ENCODE peak calls at places on chromosomes 4 and X, in six cellular contexts. Z is uterus, K is adrenal gland, E is H1, I is NB4, V is heart left ventricle. G is an unnamed sample.

GRCh38 chr4:60173718-60174117 is 1026.4 kb upstream of the ADGRL3 start:
- DNase-seq in Z (no peak), K (no peak), E (no peak), I (no peak), V (no peak), G (no peak)

GRCh38 chr4:116118216-116118615 is 967.2 kb downstream of the TRAM1L1 start:
- DNase-seq in Z (no peak), K (no peak), E (no peak), I (no peak), V (no peak), G (no peak)

GRCh38 chr4:137901114-137901513 is 341.0 kb downstream of the SLC7A11 start:
- DNase-seq in Z (no peak), K (no peak), E (no peak), I (no peak), V (no peak), G (no peak)

GRCh38 chr4:53651142-53651720 is 59.9 kb upstream of the LNX1 start:
- DNase-seq in Z (no peak), K (peak), E (no peak), I (no peak), V (peak), G (no peak)

GRCh38 chr4:26452565-26453531 is 37.4 kb downstream of the CCKAR start:
- DNase-seq in Z (no peak), K (no peak), E (no peak), I (no peak), V (no peak), G (no peak)

GRCh38 chrX:13253223-13253622 is 66.6 kb downstream of the ATXN3L start:
- DNase-seq in Z (no peak), K (no peak), E (no peak), I (no peak), V (no peak), G (no peak)

GRCh38 chr4:13920901-13921300 is 293.4 kb upstream of the BOD1L1 start:
- DNase-seq in Z (peak), K (peak), E (peak), I (peak), V (peak), G (no peak)

GRCh38 chrX:108396188-108396885 is 41.9 kb downstream of the COL4A6 start:
- DNase-seq in Z (no peak), K (no peak), E (no peak), I (no peak), V (no peak), G (no peak)

GRCh38 chr4:25879991-25880641 is 17.3 kb upstream of the SEL1L3 start:
- DNase-seq in Z (no peak), K (no peak), E (no peak), I (peak), V (no peak), G (no peak)

GRCh38 chrX:124605518-124605917 is 259.2 kb downstream of the SH2D1A start:
- DNase-seq in Z (no peak), K (no peak), E (no peak), I (no peak), V (no peak), G (no peak)

GRCh38 chr4:21726255-21726815 is 222.2 kb downstream of the KCNIP4 start:
- DNase-seq in Z (no peak), K (no peak), E (no peak), I (no peak), V (no peak), G (no peak)

GRCh38 chr4:55458164-55458563 is 62.4 kb downstream of the TMEM165 start:
- DNase-seq in Z (no peak), K (peak), E (no peak), I (no peak), V (no peak), G (no peak)

GRCh38 chr4:42636591-42636990 is 20.3 kb downstream of the ATP8A1 start:
- DNase-seq in Z (no peak), K (no peak), E (no peak), I (no peak), V (no peak), G (no peak)

GRCh38 chr4:66331761-66332160 is 661.5 kb upstream of the EPHA5 start:
- DNase-seq in Z (no peak), K (no peak), E (no peak), I (no peak), V (no peak), G (no peak)

GRCh38 chr4:1300466-1301455 is 11.1 kb downstream of the MAEA start:
- DNase-seq in Z (peak), K (peak), E (no peak), I (peak), V (peak), G (no peak)

GRCh38 chrX:152480269-152481212 is 29.4 kb upstream of the GABRA3 start:
- DNase-seq in Z (no peak), K (no peak), E (no peak), I (no peak), V (no peak), G (no peak)

GRCh38 chr4:98262431-98262830 is 1.2 kb downstream of the RAP1GDS1 start:
- DNase-seq in Z (no peak), K (no peak), E (no peak), I (peak), V (no peak), G (no peak)

GRCh38 chr4:98260047-98260578 is 1.1 kb upstream of the RAP1GDS1 start:
- DNase-seq in Z (peak), K (peak), E (no peak), I (no peak), V (peak), G (peak)

GRCh38 chr4:98261291-98262271 is at the start of gene RAP1GDS1:
- DNase-seq in Z (peak), K (peak), E (no peak), I (peak), V (peak), G (peak)

GRCh38 chr4:98260579-98261290 is 449 bp upstream of the RAP1GDS1 start:
- DNase-seq in Z (peak), K (peak), E (peak), I (peak), V (peak), G (peak)
- TF ChIP-seq POLR2A in Z (peak), K (peak), E (peak), I (peak), V (peak), G (peak)

DNA sequence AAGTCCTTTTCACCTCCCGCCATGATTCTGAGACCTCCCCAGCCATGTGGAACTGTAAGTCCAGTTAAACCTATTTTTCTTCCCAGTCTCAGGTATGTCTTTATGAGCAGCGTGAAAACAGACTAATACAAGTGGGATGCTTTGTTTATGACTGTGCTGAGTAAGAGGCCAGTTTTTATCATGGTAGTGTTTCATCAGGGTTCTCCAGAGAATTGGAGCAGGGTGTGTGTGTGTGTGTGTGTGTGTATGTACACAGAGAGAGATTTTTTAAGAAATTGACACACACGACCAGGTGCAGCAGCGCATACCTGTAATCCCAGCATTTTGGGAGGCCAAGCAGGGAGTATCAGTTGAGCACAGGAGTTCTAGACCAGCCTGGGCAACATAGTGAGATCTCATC is 34.6 kb upstream of the SLC2A9 start:
- DNase-seq in Z (no peak), K (no peak), E (no peak), I (no peak), V (no peak), G (no peak)
- TF ChIP-seq POLR2A in Z (no peak), K (no peak), E (no peak), I (no peak), V (no peak), G (no peak)

DNA sequence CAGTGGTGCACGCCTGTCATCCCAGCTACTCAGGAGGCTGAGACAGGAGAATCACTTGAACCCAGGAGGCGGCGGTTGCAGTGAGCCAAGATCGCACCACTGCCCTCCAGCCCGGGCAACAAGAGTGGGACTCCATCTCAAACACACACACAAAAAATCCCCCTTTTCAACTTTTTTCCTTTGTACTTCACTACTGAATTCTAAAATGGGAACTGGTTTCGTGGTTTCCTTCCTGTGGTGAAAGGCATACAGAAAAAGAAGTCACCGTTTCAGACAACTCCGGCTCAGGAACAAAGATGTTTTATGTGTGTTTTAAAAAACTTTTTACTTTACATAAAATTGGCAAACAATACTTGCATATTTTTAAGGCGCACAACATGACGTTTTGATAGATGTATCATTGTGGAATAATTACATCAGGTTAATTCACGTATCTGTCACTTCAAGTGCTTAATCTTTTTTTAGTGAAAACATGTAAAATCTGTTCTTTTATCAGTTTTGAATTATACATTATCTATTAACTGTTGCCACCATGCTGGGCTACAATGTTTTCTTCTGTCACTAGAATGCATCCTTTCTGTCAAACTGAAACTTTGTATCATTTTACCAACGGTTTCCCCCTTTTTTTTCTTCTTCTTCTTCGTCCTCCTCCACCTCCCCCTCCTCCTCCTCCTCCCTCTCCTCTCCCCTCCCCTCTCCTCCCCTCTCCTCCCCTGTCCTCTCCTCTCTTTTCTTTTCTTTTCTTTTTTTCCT is 186.0 kb downstream of the CRLF2 start:
- DNase-seq in Z (no peak), K (no peak), E (no peak), I (peak), V (no peak), G (no peak)
- TF ChIP-seq POLR2A in Z (no peak), K (no peak), E (no peak), I (no peak), V (no peak), G (no peak)

GRCh38 chr4:8377103-8378075 is 63.1 kb downstream of the ACOX3 start:
- DNase-seq in Z (no peak), K (no peak), E (no peak), I (no peak), V (peak), G (no peak)
- TF ChIP-seq POLR2A in Z (no peak), K (no peak), E (no peak), I (no peak), V (no peak), G (no peak)

GRCh38 chr4:40552536-40552935 is 77.1 kb downstream of the RBM47 start:
- DNase-seq in Z (no peak), K (no peak), E (no peak), I (no peak), V (no peak), G (no peak)

GRCh38 chr4:40547446-40548132 is 82.1 kb downstream of the RBM47 start:
- DNase-seq in Z (no peak), K (no peak), E (no peak), I (no peak), V (no peak), G (no peak)

GRCh38 chr4:40553995-40554394 is 75.7 kb downstream of the RBM47 start:
- DNase-seq in Z (no peak), K (no peak), E (no peak), I (peak), V (peak), G (no peak)

GRCh38 chr4:40548256-40548655 is 81.4 kb downstream of the RBM47 start:
- DNase-seq in Z (no peak), K (peak), E (no peak), I (no peak), V (no peak), G (no peak)

DNA sequence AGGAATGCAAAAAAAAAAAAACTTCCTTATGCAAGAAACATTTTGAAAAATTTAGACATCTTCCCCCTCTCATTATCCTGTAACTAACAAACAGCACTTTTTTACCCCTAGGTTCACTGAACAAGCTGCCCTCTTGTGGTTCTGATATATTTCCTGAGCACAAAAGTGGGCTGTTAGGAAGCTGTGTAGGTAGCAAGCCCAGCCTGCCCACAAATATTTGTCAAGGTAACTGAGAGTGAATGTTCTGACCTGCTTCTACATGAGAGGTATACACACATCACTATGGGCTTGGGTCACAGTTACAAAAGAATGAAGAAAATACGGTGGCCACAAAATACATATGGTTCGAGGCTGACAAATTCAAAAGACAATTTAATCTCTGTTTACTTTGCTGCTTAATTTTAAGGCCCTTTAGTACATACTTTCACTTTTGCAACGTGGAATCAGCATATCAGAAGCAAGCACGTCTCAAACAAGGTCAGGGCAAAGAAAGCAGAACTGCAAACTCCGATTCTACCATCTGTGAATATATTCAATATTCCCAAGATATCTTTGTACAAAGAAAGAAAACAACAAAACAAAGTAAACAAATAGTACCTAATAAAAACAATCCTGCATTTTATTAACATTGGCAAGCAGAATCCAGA is 78.6 kb downstream of the RBM47 start:
- DNase-seq in Z (no peak), K (no peak), E (no peak), I (peak), V (no peak), G (peak)
- TF ChIP-seq POLR2A in Z (no peak), K (peak), E (no peak), I (no peak), V (no peak), G (no peak)

DNA sequence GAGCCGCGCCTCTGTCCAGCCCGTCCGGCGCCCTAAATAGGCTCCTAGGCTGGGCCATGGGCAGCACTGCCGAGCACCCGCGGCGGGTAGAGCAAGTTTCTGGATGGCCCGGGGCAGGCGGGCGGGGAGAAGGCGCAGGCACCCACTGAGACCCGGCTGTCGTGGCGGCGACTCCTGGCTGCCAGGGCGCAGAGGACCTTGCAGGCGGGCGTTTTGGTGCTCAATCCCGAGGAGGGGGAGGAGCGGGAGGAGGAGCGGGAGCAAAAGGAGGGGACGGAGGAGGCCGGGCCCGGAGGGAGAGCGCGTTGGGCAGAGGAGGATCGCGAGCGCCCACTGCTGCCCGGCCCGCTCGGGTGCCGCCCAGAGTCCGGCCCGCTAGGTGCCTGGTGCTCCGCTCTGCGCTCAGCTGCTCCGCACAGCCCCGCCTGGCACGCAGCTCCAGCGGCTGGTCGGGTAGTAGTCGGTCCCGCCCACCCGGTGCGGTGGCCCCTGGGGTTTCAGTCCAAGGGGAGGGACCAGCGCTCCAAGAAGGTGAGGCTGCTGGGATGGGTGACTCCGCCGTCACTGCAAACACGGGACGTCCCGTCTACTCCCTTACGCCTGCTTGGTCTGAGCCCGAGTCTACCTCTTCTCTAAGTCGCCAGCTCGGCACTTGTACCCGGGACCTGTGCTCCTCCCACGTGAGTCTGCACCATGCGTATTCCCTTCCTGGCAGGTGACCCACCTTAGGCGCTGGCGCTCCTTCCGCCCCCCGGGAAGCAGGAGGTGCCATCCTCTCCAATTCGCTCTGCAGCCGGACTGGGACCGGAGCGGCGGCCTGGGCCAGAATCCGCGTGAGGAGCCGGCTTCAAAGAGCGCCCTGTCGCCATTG is at the start of gene HS3ST1:
- DNase-seq in Z (peak), K (peak), E (peak), I (peak), V (peak), G (no peak)
- TF ChIP-seq POLR2A in Z (peak), K (peak), E (no peak), I (no peak), V (no peak), G (no peak)

DNA sequence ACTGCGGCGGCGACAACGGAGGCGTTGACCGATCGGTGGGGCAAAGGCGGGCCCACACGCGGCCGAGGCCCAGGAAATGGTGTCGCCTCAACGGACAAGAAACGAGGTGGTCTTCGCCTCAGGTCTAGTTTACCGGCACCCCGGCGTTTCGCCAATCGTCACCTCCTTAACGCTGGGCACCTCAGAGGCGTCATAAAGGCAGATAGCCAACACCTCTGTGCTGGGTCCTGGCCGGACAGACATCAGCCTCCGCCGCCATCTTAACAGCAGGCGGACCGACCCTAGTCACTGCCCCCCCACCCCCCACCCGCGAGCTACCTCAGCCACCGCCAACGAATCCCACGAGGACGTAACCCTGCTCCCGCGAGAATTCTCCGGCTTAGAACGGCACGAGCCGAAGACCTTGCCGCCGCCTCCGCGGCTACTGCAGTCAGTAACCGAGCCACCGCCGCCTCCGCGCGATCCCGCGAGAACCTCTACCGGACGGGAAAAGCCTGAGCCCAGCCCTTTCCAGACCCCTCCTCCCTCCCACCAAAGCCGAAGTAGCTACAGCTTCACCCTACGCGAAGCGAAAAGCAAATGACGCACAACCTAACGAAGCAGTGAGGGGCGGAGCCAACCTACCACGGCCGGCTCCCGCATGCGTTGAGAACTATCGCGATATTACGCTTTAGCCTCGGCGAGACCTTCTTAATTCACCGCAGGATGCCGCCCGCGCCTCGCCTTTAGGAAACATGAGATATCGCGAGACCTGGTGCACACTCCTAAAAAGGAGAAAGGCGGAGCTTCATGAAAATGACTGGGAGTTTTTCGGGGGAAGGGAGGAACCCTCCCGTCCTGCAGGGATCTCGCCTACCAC is 2.7 kb downstream of the HUWE1 start:
- DNase-seq in Z (peak), K (peak), E (peak), I (peak), V (peak), G (peak)
- TF ChIP-seq POLR2A in Z (peak), K (peak), E (peak), I (peak), V (no peak), G (peak)

DNA sequence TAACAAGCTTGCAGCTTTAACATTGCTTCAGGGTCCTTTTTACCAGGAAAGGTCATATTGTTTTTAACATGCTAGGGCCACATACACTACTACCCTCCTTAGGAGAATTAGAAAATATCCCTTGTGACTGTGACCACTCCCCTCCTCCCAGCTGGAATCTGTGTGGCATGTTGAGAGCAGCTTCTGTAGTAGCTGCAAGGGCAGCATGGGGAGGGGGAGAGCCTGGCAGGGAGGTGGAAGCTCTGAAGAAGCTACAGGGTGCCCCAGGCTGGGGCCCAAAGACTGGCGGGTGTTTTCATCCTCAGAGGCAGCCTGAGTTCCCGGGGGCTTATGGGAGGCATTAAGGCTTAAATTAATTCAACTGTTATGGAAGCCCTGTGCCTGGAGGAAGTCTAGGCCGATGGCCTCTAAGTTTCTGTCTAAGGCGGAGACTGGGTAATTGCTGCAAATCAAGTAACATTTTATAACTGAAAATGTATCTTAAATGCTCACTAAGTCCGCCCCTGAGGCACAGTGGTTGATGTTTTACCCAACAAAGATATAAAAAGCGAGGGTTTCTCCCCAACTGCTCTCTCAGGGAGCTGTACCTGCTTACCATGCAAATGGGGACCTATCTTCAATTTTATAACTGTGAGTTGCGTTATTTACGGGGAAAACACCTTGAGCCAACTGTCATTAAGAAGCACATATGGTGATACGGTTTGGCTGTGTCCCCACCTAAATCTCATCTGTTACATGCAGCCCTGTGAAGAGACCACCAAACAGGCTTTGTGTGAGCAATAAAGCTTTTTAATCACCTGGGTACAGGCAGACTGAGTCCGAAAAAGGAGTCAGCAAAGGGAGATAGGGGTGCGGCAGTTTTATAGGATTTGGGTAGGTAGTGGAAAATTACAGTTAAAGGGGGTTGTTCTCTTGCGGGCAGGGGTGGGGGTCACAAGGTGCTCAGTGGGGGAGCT is 37.4 kb upstream of the STS start:
- DNase-seq in Z (no peak), K (no peak), E (no peak), I (no peak), V (no peak), G (no peak)
- TF ChIP-seq POLR2A in Z (no peak), K (no peak), E (no peak), I (no peak), V (no peak), G (no peak)

G was measured in erythroblast.